ENCODE peak calls at places on chromosomes 2 and 18, in ten cellular contexts. A, N, X, B, R, O, G, H, L and M are unnamed samples.

GRCh38 chr18:69484699-69485396 is 84.2 kb downstream of the DOK6 start:
- DNase-seq in A (peak), N (no peak), X (no peak), B (no peak), R (no peak), O (no peak), G (peak), H (no peak), L (peak), M (peak)

GRCh38 chr2:119254601-119255080 is 31.0 kb downstream of the STEAP3 start:
- DNase-seq in A (no peak), N (no peak), X (no peak), B (no peak), R (no peak), O (no peak), G (no peak), H (no peak), L (no peak), M (no peak)

GRCh38 chr2:28604284-28604843 is 108.5 kb downstream of the PLB1 start:
- DNase-seq in A (no peak), N (no peak), X (no peak), B (no peak), R (no peak), O (no peak), G (no peak), H (no peak), L (no peak), M (no peak)

GRCh38 chr18:71643822-71644221 is 900.3 kb downstream of the CBLN2 start:
- DNase-seq in A (no peak), N (no peak), X (no peak), B (no peak), R (no peak), O (no peak), G (no peak), H (no peak), L (no peak), M (no peak)

GRCh38 chr2:189369566-189369965 is 71.7 kb upstream of the WDR75 start:
- DNase-seq in A (peak), N (no peak), X (no peak), B (no peak), R (no peak), O (no peak), G (no peak), H (peak), L (no peak), M (peak)

GRCh38 chr18:8461544-8461943 is 147.7 kb upstream of the RAB12 start:
- DNase-seq in A (no peak), N (no peak), X (no peak), B (no peak), R (no peak), O (no peak), G (no peak), H (no peak), L (no peak), M (no peak)

GRCh38 chr18:73943763-73944162 is 203.9 kb downstream of the FBXO15 start:
- DNase-seq in A (no peak), N (no peak), X (no peak), B (no peak), R (no peak), O (no peak), G (no peak), H (no peak), L (no peak), M (no peak)

GRCh38 chr2:63078852-63079606 is 28.4 kb downstream of the OTX1 start:
- DNase-seq in A (no peak), N (peak), X (no peak), B (no peak), R (peak), O (no peak), G (peak), H (peak), L (peak), M (no peak)

GRCh38 chr2:231554748-231555545 is 24.7 kb upstream of the NMUR1 start:
- DNase-seq in A (peak), N (no peak), X (no peak), B (no peak), R (peak), O (peak), G (no peak), H (no peak), L (peak), M (no peak)

GRCh38 chr2:59339121-59339836 is 1098.2 kb upstream of the FANCL start:
- DNase-seq in A (no peak), N (no peak), X (no peak), B (no peak), R (no peak), O (no peak), G (no peak), H (no peak), L (no peak), M (no peak)

GRCh38 chr2:238555786-238556542 is 129.2 kb downstream of the ASB1 start:
- DNase-seq in A (no peak), N (no peak), X (no peak), B (no peak), R (no peak), O (no peak), G (no peak), H (no peak), L (no peak), M (no peak)

GRCh38 chr2:221513251-221513650 is 58.9 kb downstream of the EPHA4 start:
- DNase-seq in A (no peak), N (no peak), X (no peak), B (no peak), R (no peak), O (no peak), G (no peak), H (no peak), L (no peak), M (no peak)

GRCh38 chr2:31337860-31338259 is 76.7 kb downstream of the XDH start:
- DNase-seq in A (peak), N (no peak), X (no peak), B (no peak), R (no peak), O (no peak), G (peak), H (no peak), L (no peak), M (no peak)

GRCh38 chr2:182625814-182626213 is 90.2 kb upstream of the DNAJC10 start:
- DNase-seq in A (no peak), N (no peak), X (no peak), B (no peak), R (no peak), O (no peak), G (no peak), H (no peak), L (no peak), M (no peak)

GRCh38 chr18:56662502-56662901 is 11.3 kb downstream of the WDR7 start:
- DNase-seq in A (no peak), N (no peak), X (no peak), B (no peak), R (no peak), O (no peak), G (no peak), H (no peak), L (no peak), M (no peak)

GRCh38 chr18:74148543-74149070 is 284 bp downstream of the TIMM21 start:
- DNase-seq in A (no peak), N (peak), X (no peak), B (no peak), R (no peak), O (no peak), G (no peak), H (no peak), L (no peak), M (no peak)

GRCh38 chr18:68418881-68419280 is 296.0 kb downstream of the TMX3 start:
- DNase-seq in A (no peak), N (no peak), X (no peak), B (no peak), R (no peak), O (no peak), G (no peak), H (no peak), L (no peak), M (peak)

GRCh38 chr2:191038241-191038725 is 24.3 kb upstream of the STAT1 start:
- DNase-seq in A (peak), N (peak), X (no peak), B (no peak), R (peak), O (no peak), G (peak), H (no peak), L (no peak), M (no peak)

GRCh38 chr2:236903978-236904377 is 181.7 kb upstream of the COPS8 start:
- DNase-seq in A (peak), N (no peak), X (no peak), B (no peak), R (no peak), O (no peak), G (no peak), H (no peak), L (no peak), M (peak)

GRCh38 chr2:95760839-95761525 is 169.2 kb downstream of the TRIM43 start:
- DNase-seq in A (peak), N (peak), X (no peak), B (no peak), R (no peak), O (no peak), G (peak), H (no peak), L (no peak), M (peak)

GRCh38 chr18:7562491-7562890 is 4.6 kb upstream of the PTPRM start:
- DNase-seq in A (no peak), N (no peak), X (no peak), B (no peak), R (no peak), O (no peak), G (no peak), H (no peak), L (no peak), M (no peak)

GRCh38 chr2:135694711-135695110 is 46.9 kb upstream of the UBXN4 start:
- DNase-seq in A (peak), N (no peak), X (no peak), B (no peak), R (no peak), O (no peak), G (peak), H (no peak), L (peak), M (peak)

GRCh38 chr2:236726701-236727450 is 157.3 kb downstream of the ACKR3 start:
- DNase-seq in A (no peak), N (no peak), X (no peak), B (no peak), R (no peak), O (no peak), G (no peak), H (no peak), L (no peak), M (no peak)

GRCh38 chr18:30358545-30358944 is 684.0 kb downstream of the DSC3 start:
- DNase-seq in A (no peak), N (no peak), X (no peak), B (no peak), R (no peak), O (no peak), G (peak), H (no peak), L (peak), M (peak)

GRCh38 chr2:235077046-235077445 is 125.2 kb downstream of the SH3BP4 start:
- DNase-seq in A (peak), N (no peak), X (no peak), B (no peak), R (no peak), O (no peak), G (no peak), H (no peak), L (no peak), M (no peak)

GRCh38 chr2:196166876-196167275 is 4.5 kb downstream of the STK17B start:
- DNase-seq in A (peak), N (no peak), X (no peak), B (no peak), R (peak), O (no peak), G (no peak), H (no peak), L (no peak), M (peak)

GRCh38 chr2:71767663-71768062 is 314.3 kb downstream of the DYSF start:
- DNase-seq in A (no peak), N (no peak), X (no peak), B (no peak), R (no peak), O (no peak), G (no peak), H (no peak), L (no peak), M (no peak)